ENCODE peak calls at places on chromosomes 16 and 17, in nine cellular contexts. A, E, F, Z, G, J, O, V and N are unnamed samples.

GRCh38 chr17:29623283-29623647 is 553 bp upstream of the CORO6 start:
- DNase-seq in V (no peak), A (no peak), E (no peak), G (no peak), Z (no peak), J (no peak), O (no peak), F (no peak), N (no peak)

GRCh38 chr16:265711-266110 is 10.0 kb downstream of the RGS11 start:
- DNase-seq in O (no peak), J (no peak), V (no peak), E (no peak), A (peak), Z (no peak), G (no peak), F (no peak), N (no peak)

GRCh38 chr16:80672379-80672778 is 131.6 kb downstream of the DYNLRB2 start:
- DNase-seq in F (no peak), G (no peak), J (no peak), O (no peak), E (no peak), A (no peak), V (no peak), Z (no peak), N (no peak)

GRCh38 chr16:50297301-50298074 is 31.1 kb downstream of the ADCY7 start:
- DNase-seq in J (no peak), A (no peak), V (no peak), G (no peak), E (no peak), O (no peak), F (no peak), Z (no peak), N (no peak)

GRCh38 chr16:30996324-30996999 is 11.5 kb downstream of the HSD3B7 start:
- DNase-seq in G (no peak), O (no peak), E (peak), A (no peak), Z (no peak), F (no peak), V (no peak), J (peak), N (no peak)

GRCh38 chr16:49776085-49776501 is 79.8 kb downstream of the ZNF423 start:
- DNase-seq in E (no peak), G (peak), A (peak), V (no peak), F (no peak), J (no peak), O (no peak), Z (no peak), N (no peak)

GRCh38 chr17:30589431-30589830 is 112.2 kb downstream of the GOSR1 start:
- DNase-seq in Z (no peak), V (no peak), J (no peak), A (no peak), E (no peak), O (no peak), G (no peak), F (no peak), N (no peak)

GRCh38 chr16:55171241-55171640 is 152.8 kb upstream of the IRX6 start:
- DNase-seq in J (no peak), F (no peak), E (no peak), A (no peak), O (no peak), G (no peak), Z (peak), V (no peak), N (no peak)

GRCh38 chr16:16004314-16004749 is 54.9 kb downstream of the ABCC1 start:
- DNase-seq in O (no peak), Z (no peak), A (no peak), V (no peak), E (peak), F (no peak), G (no peak), J (peak), N (peak)

GRCh38 chr16:15881794-15882379 is 6.5 kb downstream of the CEP20 start:
- DNase-seq in O (no peak), V (no peak), E (no peak), J (no peak), F (no peak), A (no peak), G (no peak), Z (no peak), N (no peak)

GRCh38 chr17:17983376-17983775 is 10.7 kb downstream of the DRC3 start:
- DNase-seq in Z (no peak), V (no peak), F (no peak), G (no peak), O (no peak), E (no peak), A (no peak), J (no peak), N (no peak)

GRCh38 chr17:78387982-78388941 is 9.8 kb downstream of the PGS1 start:
- DNase-seq in V (no peak), A (no peak), E (no peak), F (peak), G (peak), J (no peak), Z (no peak), O (no peak), N (no peak)

GRCh38 chr17:13888043-13888442 is 181.3 kb upstream of the COX10 start:
- DNase-seq in Z (peak), E (peak), O (no peak), A (peak), F (no peak), J (peak), G (peak), V (no peak), N (no peak)

GRCh38 chr17:62986549-62986948 is 20.5 kb downstream of the TANC2 start:
- DNase-seq in O (no peak), A (no peak), J (no peak), Z (no peak), F (no peak), G (no peak), V (no peak), E (no peak), N (no peak)

GRCh38 chr16:23670137-23670776 is 8.4 kb upstream of the PLK1 start:
- DNase-seq in J (peak), A (no peak), G (no peak), E (peak), V (no peak), F (no peak), Z (no peak), O (no peak), N (no peak)

GRCh38 chr16:25189305-25189704 is 27.4 kb upstream of the AQP8 start:
- DNase-seq in A (no peak), F (no peak), G (no peak), V (no peak), O (no peak), Z (no peak), J (no peak), E (peak), N (no peak)

GRCh38 chr17:37614391-37614790 is 5.2 kb upstream of the SYNRG start:
- DNase-seq in V (no peak), J (peak), O (no peak), F (no peak), G (no peak), E (peak), Z (no peak), A (no peak), N (no peak)

GRCh38 chr16:72271841-72272240 is 99.9 kb upstream of the PMFBP1 start:
- DNase-seq in O (no peak), V (no peak), Z (no peak), A (no peak), E (no peak), G (no peak), J (no peak), F (no peak), N (no peak)

GRCh38 chr17:933168-934083 is 46.1 kb downstream of the NXN start:
- DNase-seq in J (peak), G (no peak), A (peak), Z (peak), E (peak), V (no peak), F (no peak), O (no peak), N (peak)

GRCh38 chr16:76797457-76797856 is 393.5 kb upstream of the MON1B start:
- DNase-seq in V (no peak), J (no peak), Z (no peak), G (no peak), E (no peak), F (no peak), A (no peak), O (no peak), N (no peak)

GRCh38 chr17:1442187-1442586 is 13.8 kb downstream of the CRK start:
- DNase-seq in A (no peak), J (no peak), F (no peak), Z (no peak), V (no peak), E (no peak), G (no peak), O (no peak), N (no peak)

GRCh38 chr16:2054543-2055245 is 6.9 kb downstream of the TSC2 start:
- DNase-seq in J (no peak), F (peak), O (no peak), V (no peak), Z (no peak), G (no peak), A (no peak), E (no peak), N (no peak)

GRCh38 chr16:71303938-71304337 is 14.7 kb upstream of the CMTR2 start:
- DNase-seq in F (no peak), Z (no peak), O (no peak), G (no peak), E (no peak), J (no peak), V (no peak), A (no peak), N (no peak)

GRCh38 chr17:44004761-44005526 is 522 bp downstream of the NAGS start:
- DNase-seq in A (no peak), F (no peak), J (no peak), O (no peak), E (no peak), G (no peak), V (peak), Z (no peak), N (no peak)

GRCh38 chr16:82061861-82062525 is 26.9 kb downstream of the HSD17B2 start:
- DNase-seq in E (peak), V (no peak), A (no peak), J (peak), Z (peak), F (no peak), G (no peak), O (no peak), N (no peak)

GRCh38 chr16:87426423-87427215 is 34.5 kb downstream of the MAP1LC3B start:
- DNase-seq in O (no peak), J (no peak), A (no peak), E (no peak), F (no peak), Z (no peak), V (no peak), G (no peak), N (no peak)

GRCh38 chr17:49252148-49252682 is 21.6 kb upstream of the PHOSPHO1 start:
- DNase-seq in V (no peak), F (no peak), J (peak), O (no peak), A (no peak), Z (no peak), G (no peak), E (peak), N (no peak)

GRCh38 chr16:660459-661183 is 7.3 kb upstream of the RHOT2 start:
- DNase-seq in A (peak), O (peak), V (peak), J (peak), E (peak), Z (peak), F (peak), G (peak), N (no peak)

GRCh38 chr17:50363217-50364060 is 9.5 kb downstream of the MRPL27 start:
- DNase-seq in F (no peak), V (no peak), G (no peak), J (peak), O (no peak), E (peak), A (peak), Z (no peak), N (no peak)

GRCh38 chr16:3532741-3533140 is 31.9 kb downstream of the CLUAP1 start:
- DNase-seq in J (no peak), O (no peak), V (no peak), Z (no peak), F (no peak), A (no peak), E (no peak), G (no peak), N (no peak)

GRCh38 chr16:78503501-78504110 is 404.2 kb downstream of the WWOX start:
- DNase-seq in O (no peak), F (peak), A (peak), G (peak), J (peak), V (peak), Z (peak), E (peak), N (no peak)

GRCh38 chr16:27313422-27314160 is at the start of gene IL4R:
- DNase-seq in G (peak), E (peak), Z (peak), J (peak), O (peak), V (peak), F (no peak), A (peak), N (no peak)

GRCh38 chr17:66897141-66897540 is 62.2 kb downstream of the CACNG5 start:
- DNase-seq in A (no peak), Z (no peak), G (no peak), V (no peak), O (no peak), J (no peak), F (no peak), E (no peak), N (no peak)

GRCh38 chr16:30837904-30838303 is 50.9 kb upstream of the ZNF629 start:
- DNase-seq in A (no peak), Z (no peak), G (no peak), J (peak), E (no peak), V (no peak), O (no peak), F (no peak), N (no peak)